ENCODE peak calls at places on chromosomes 16 and 17, in seven cellular contexts. D is epithelial cell of prostate; U is AG04450; K is aorta; S is stimulated activated CD4-positive, alpha-beta T cell treated with anti-CD3 and anti-CD28 coated beads, Interleukin-1b, Interleukin-23, amount 100 ng/mL, for 4 hours; W is A172; Z is NCI-H748 treated with DMSO at 0.1 percent for 48 hours. Q is an unnamed sample.

GRCh38 chr16:66617010-66617434 is 12.5 kb downstream of the CMTM3 start:
- DNase-seq in D (no peak), U (no peak), K (no peak), S (no peak), W (no peak), Z (no peak), Q (no peak)

GRCh38 chr17:8922451-8922850 is 43.1 kb downstream of the PIK3R5 start:
- DNase-seq in D (peak; percentile 82), U (peak; percentile 49), K (no peak), S (no peak), W (peak; percentile 90), Z (no peak), Q (no peak)

GRCh38 chr17:7419833-7420610 is at the start of gene SPEM1:
- DNase-seq in D (no peak), U (no peak), K (no peak), S (no peak), W (no peak), Z (no peak), Q (no peak)

GRCh38 chr17:61251939-61252865 is 147.4 kb upstream of the TBX2 start:
- DNase-seq in D (no peak), U (peak; percentile 99), K (peak; percentile 97), S (no peak), W (peak; percentile 71), Z (no peak), Q (no peak)

GRCh38 chr17:19345486-19346350 is 16.8 kb downstream of the B9D1 start:
- DNase-seq in D (no peak), U (no peak), K (no peak), S (no peak), W (no peak), Z (no peak), Q (no peak)

GRCh38 chr17:67615011-67615561 is 102.7 kb upstream of the NOL11 start:
- DNase-seq in D (no peak), U (no peak), K (no peak), S (no peak), W (no peak), Z (no peak), Q (no peak)

GRCh38 chr17:82935944-82936767 is 96.3 kb upstream of the ZNF750 start:
- DNase-seq in D (no peak), U (no peak), K (no peak), S (no peak), W (no peak), Z (no peak), Q (no peak)

GRCh38 chr17:35460354-35460851 is 11.8 kb upstream of the SLFN13 start:
- DNase-seq in D (no peak), U (no peak), K (peak; percentile 49), S (peak; percentile 15), W (peak; percentile 43), Z (no peak), Q (peak; percentile 45)

GRCh38 chr17:64148699-64149098 is 18.8 kb upstream of the ERN1 start:
- DNase-seq in D (no peak), U (no peak), K (no peak), S (no peak), W (no peak), Z (no peak), Q (no peak)

GRCh38 chr17:74601944-74602572 is 10.0 kb upstream of the CD300LD start:
- DNase-seq in D (no peak), U (no peak), K (no peak), S (peak; percentile 3), W (peak; percentile 35), Z (no peak), Q (peak; percentile 13)

GRCh38 chr16:86665319-86665675 is 86.9 kb downstream of the FOXL1 start:
- DNase-seq in D (no peak), U (peak; percentile 41), K (no peak), S (no peak), W (peak; percentile 63), Z (no peak), Q (no peak)

GRCh38 chr16:2786061-2786825 is 1.1 kb downstream of the PRSS33 start:
- DNase-seq in D (no peak), U (no peak), K (peak; percentile 41), S (no peak), W (no peak), Z (no peak), Q (no peak)

GRCh38 chr17:19250421-19251141 is 13.4 kb downstream of the EPN2 start:
- DNase-seq in D (no peak), U (no peak), K (peak; percentile 60), S (no peak), W (no peak), Z (no peak), Q (no peak)

GRCh38 chr16:77963185-77964044 is 58.9 kb upstream of the CLEC3A start:
- DNase-seq in D (no peak), U (no peak), K (no peak), S (no peak), W (no peak), Z (no peak), Q (no peak)

GRCh38 chr17:78956254-78956653 is 23.5 kb downstream of the LGALS3BP start:
- DNase-seq in D (no peak), U (no peak), K (no peak), S (no peak), W (no peak), Z (no peak), Q (no peak)

GRCh38 chr17:30378191-30378796 is 433 bp upstream of the CPD start:
- DNase-seq in D (no peak), U (no peak), K (peak; percentile 52), S (peak; percentile 52), W (no peak), Z (no peak), Q (no peak)

GRCh38 chr16:15399317-15399716 is 3.8 kb downstream of the MPV17L start:
- DNase-seq in D (no peak), U (no peak), K (no peak), S (no peak), W (no peak), Z (no peak), Q (no peak)

GRCh38 chr17:57938061-57938502 is 17.1 kb downstream of the CUEDC1 start:
- DNase-seq in D (no peak), U (no peak), K (no peak), S (no peak), W (no peak), Z (no peak), Q (no peak)

GRCh38 chr16:27326738-27327585 is 13.2 kb downstream of the IL4R start:
- DNase-seq in D (peak; percentile 90), U (peak; percentile 78), K (peak; percentile 92), S (no peak), W (peak; percentile 97), Z (no peak), Q (peak; percentile 68)

GRCh38 chr17:12983986-12984932 is 33.6 kb downstream of the ELAC2 start:
- DNase-seq in D (no peak), U (peak; percentile 78), K (peak; percentile 90), S (no peak), W (peak; percentile 52), Z (no peak), Q (no peak)

GRCh38 chr17:50858486-50859225 is 7.5 kb downstream of the TOB1 start:
- DNase-seq in D (no peak), U (no peak), K (no peak), S (no peak), W (no peak), Z (no peak), Q (no peak)

GRCh38 chr16:11759163-11759834 is 16.6 kb upstream of the TXNDC11 start:
- DNase-seq in D (no peak), U (no peak), K (no peak), S (no peak), W (no peak), Z (no peak), Q (no peak)

GRCh38 chr16:81600275-81600674 is 155.7 kb downstream of the CMIP start:
- DNase-seq in D (no peak), U (no peak), K (no peak), S (no peak), W (peak; percentile 82), Z (no peak), Q (no peak)

GRCh38 chr17:81125573-81126081 is 39.7 kb upstream of the PVALEF start:
- DNase-seq in D (no peak), U (no peak), K (no peak), S (no peak), W (peak; percentile 45), Z (no peak), Q (no peak)

Q was measured in iPS DF 6.9.